ENCODE peak calls at places on chromosomes 7 and 10, in six cellular contexts. R is HuH-7, M is HCEC 1CT, J is kidney epithelial cell, P is GM12892, C is B cell. Q is an unnamed sample.

GRCh38 chr10:3008518-3009195 is 58.7 kb upstream of the PFKP start:
- DNase-seq in R (no peak), M (no peak), J (no peak), P (no peak), C (peak; percentile 13), Q (no peak)

GRCh38 chr10:34489973-34490372 is 325.1 kb downstream of the PARD3 start:
- DNase-seq in R (no peak), M (peak; percentile 63), J (peak; percentile 42), P (no peak), C (no peak), Q (no peak)

GRCh38 chr10:50531388-50532077 is 92.2 kb downstream of the SGMS1 start:
- DNase-seq in R (no peak), M (no peak), J (no peak), P (no peak), C (no peak), Q (no peak)

GRCh38 chr10:1661416-1661815 is 75.9 kb downstream of the ADARB2 start:
- DNase-seq in R (no peak), M (no peak), J (no peak), P (no peak), C (no peak), Q (no peak)

GRCh38 chr7:128409435-128410091 is at the start of gene IMPDH1:
- DNase-seq in R (peak; percentile 94), M (peak; percentile 79), J (no peak), P (peak; percentile 94), C (peak; percentile 89), Q (peak; percentile 89)

GRCh38 chr10:73910401-73910763 is 550 bp upstream of the PLAU start:
- DNase-seq in R (peak; percentile 64), M (no peak), J (no peak), P (no peak), C (no peak), Q (no peak)

GRCh38 chr10:59337254-59337653 is 25.1 kb downstream of the FAM13C start:
- DNase-seq in R (no peak), M (no peak), J (no peak), P (no peak), C (no peak), Q (peak; percentile 69)

GRCh38 chr10:19658622-19659233 is 157.5 kb upstream of the PLXDC2 start:
- DNase-seq in R (no peak), M (no peak), J (no peak), P (no peak), C (no peak), Q (no peak)

GRCh38 chr7:4613855-4614548 is 68.1 kb upstream of the FOXK1 start:
- DNase-seq in R (no peak), M (no peak), J (no peak), P (no peak), C (no peak), Q (no peak)

GRCh38 chr7:139711991-139712753 is 65.6 kb downstream of the HIPK2 start:
- DNase-seq in R (no peak), M (no peak), J (no peak), P (no peak), C (no peak), Q (no peak)

GRCh38 chr10:98256692-98257091 is 11.3 kb downstream of the LOXL4 start:
- DNase-seq in R (no peak), M (no peak), J (no peak), P (no peak), C (no peak), Q (no peak)

GRCh38 chr10:4086041-4086886 is 301.3 kb upstream of the KLF6 start:
- DNase-seq in R (no peak), M (no peak), J (no peak), P (no peak), C (no peak), Q (no peak)

GRCh38 chr10:44959243-44960097 is at the start of gene RASSF4:
- DNase-seq in R (peak; percentile 84), M (peak; percentile 76), J (no peak), P (peak; percentile 98), C (peak; percentile 93), Q (peak; percentile 99)

GRCh38 chr10:35626971-35627507 is 15.1 kb downstream of the FZD8 start:
- DNase-seq in R (no peak), M (peak; percentile 85), J (no peak), P (no peak), C (no peak), Q (no peak)

GRCh38 chr10:42869977-42870350 is 87.4 kb downstream of the BMS1 start:
- DNase-seq in R (no peak), M (no peak), J (no peak), P (no peak), C (no peak), Q (no peak)

GRCh38 chr7:5695709-5696345 is 85.6 kb downstream of the RNF216 start:
- DNase-seq in R (no peak), M (peak; percentile 84), J (no peak), P (no peak), C (no peak), Q (no peak)

GRCh38 chr7:106515321-106515720 is 145.6 kb downstream of the CCDC71L start:
- DNase-seq in R (no peak), M (no peak), J (no peak), P (no peak), C (no peak), Q (no peak)

GRCh38 chr7:128105228-128106022 is 74.2 kb upstream of the LRRC4 start:
- DNase-seq in R (no peak), M (no peak), J (no peak), P (no peak), C (no peak), Q (no peak)

GRCh38 chr7:464177-464711 is 55.4 kb downstream of the PDGFA start:
- DNase-seq in R (no peak), M (no peak), J (no peak), P (no peak), C (no peak), Q (no peak)

GRCh38 chr7:90271753-90272152 is 26.8 kb downstream of the CFAP69 start:
- DNase-seq in R (no peak), M (peak; percentile 87), J (no peak), P (no peak), C (no peak), Q (no peak)

GRCh38 chr10:127916826-127917225 is 9.9 kb downstream of the PTPRE start:
- DNase-seq in R (no peak), M (no peak), J (no peak), P (no peak), C (no peak), Q (no peak)

GRCh38 chr7:81648716-81649115 is 121.1 kb downstream of the HGF start:
- DNase-seq in R (no peak), M (no peak), J (no peak), P (no peak), C (no peak), Q (no peak)

GRCh38 chr7:7989133-7989984 is 20.8 kb downstream of the GLCCI1 start:
- DNase-seq in R (no peak), M (no peak), J (no peak), P (no peak), C (no peak), Q (peak; percentile 33)

GRCh38 chr7:124701955-124702354 is 63.6 kb downstream of the GPR37 start:
- DNase-seq in R (peak; percentile 42), M (peak; percentile 59), J (no peak), P (no peak), C (no peak), Q (no peak)

GRCh38 chr7:100476903-100477870 is 1.8 kb downstream of the TSC22D4 start:
- DNase-seq in R (no peak), M (no peak), J (no peak), P (no peak), C (peak; percentile 44), Q (no peak)

GRCh38 chr7:50682573-50682972 is 100.1 kb downstream of the GRB10 start:
- DNase-seq in R (no peak), M (no peak), J (no peak), P (no peak), C (no peak), Q (no peak)

GRCh38 chr7:16098058-16098457 is 323.3 kb downstream of the CRPPA start:
- DNase-seq in R (no peak), M (no peak), J (no peak), P (no peak), C (no peak), Q (no peak)

GRCh38 chr10:86438091-86438749 is 71.6 kb upstream of the GRID1 start:
- DNase-seq in R (no peak), M (no peak), J (no peak), P (no peak), C (no peak), Q (no peak)

GRCh38 chr10:103168436-103168835 is 24.6 kb downstream of the NT5C2 start:
- DNase-seq in R (no peak), M (peak; percentile 81), J (no peak), P (no peak), C (no peak), Q (no peak)

GRCh38 chr10:28838908-28839307 is 161.6 kb downstream of the BAMBI start:
- DNase-seq in R (peak; percentile 28), M (no peak), J (no peak), P (no peak), C (no peak), Q (no peak)

GRCh38 chr7:50552139-50552538 is 13.1 kb downstream of the DDC start:
- DNase-seq in R (no peak), M (no peak), J (no peak), P (no peak), C (no peak), Q (no peak)

GRCh38 chr7:100367251-100367620 is 6.1 kb upstream of the PILRA start:
- DNase-seq in R (no peak), M (no peak), J (no peak), P (no peak), C (no peak), Q (peak; percentile 50)

GRCh38 chr7:99042957-99043356 is 101.0 kb downstream of the SMURF1 start:
- DNase-seq in R (no peak), M (no peak), J (no peak), P (no peak), C (no peak), Q (no peak)

GRCh38 chr7:25196132-25196896 is 32.0 kb downstream of the NPVF start:
- DNase-seq in R (peak; percentile 27), M (no peak), J (no peak), P (no peak), C (no peak), Q (no peak)

GRCh38 chr10:94622666-94623205 is 60.8 kb upstream of the CYP2C18 start:
- DNase-seq in R (no peak), M (no peak), J (no peak), P (no peak), C (no peak), Q (no peak)

GRCh38 chr10:27600915-27601314 is 96.8 kb downstream of the RAB18 start:
- DNase-seq in R (no peak), M (no peak), J (no peak), P (no peak), C (no peak), Q (no peak)

Q was measured in cerebellum.